ENCODE peak calls at places on chromosome 22, in eight cellular contexts. One of them, this sample, is unnamed.

GRCh38 chr22:40654522-40655167 is 18.1 kb upstream of the MRTFA start:
- DNase-seq in pancreas: peak
- DNase-seq in upper lobe of right lung: no peak
- DNase-seq in PC-3: peak
- DNase-seq in keratinocyte: no peak
- DNase-seq in AG04450: no peak
- DNase-seq in fibroblast of lung: peak
- DNase-seq in mesendoderm: peak
- DNase-seq in this sample: peak

GRCh38 chr22:40526960-40527359 is 109.6 kb downstream of the MRTFA start:
- DNase-seq in AG04450: no peak
- DNase-seq in fibroblast of lung: no peak
- DNase-seq in upper lobe of right lung: no peak
- DNase-seq in keratinocyte: no peak
- DNase-seq in mesendoderm: no peak
- DNase-seq in PC-3: peak
- DNase-seq in pancreas: no peak
- DNase-seq in this sample: no peak

GRCh38 chr22:30955153-30955552 is 13.4 kb downstream of the MORC2 start:
- DNase-seq in mesendoderm: no peak
- DNase-seq in pancreas: no peak
- DNase-seq in keratinocyte: no peak
- DNase-seq in fibroblast of lung: no peak
- DNase-seq in AG04450: no peak
- DNase-seq in upper lobe of right lung: no peak
- DNase-seq in PC-3: no peak
- DNase-seq in this sample: no peak

GRCh38 chr22:19823638-19824196 is 31.0 kb downstream of the GNB1L start:
- DNase-seq in fibroblast of lung: no peak
- DNase-seq in PC-3: no peak
- DNase-seq in pancreas: no peak
- DNase-seq in keratinocyte: no peak
- DNase-seq in mesendoderm: peak
- DNase-seq in AG04450: no peak
- DNase-seq in upper lobe of right lung: peak
- DNase-seq in this sample: no peak

GRCh38 chr22:44639891-44640617 is 62.0 kb upstream of the PRR5 start:
- DNase-seq in keratinocyte: no peak
- DNase-seq in fibroblast of lung: no peak
- DNase-seq in pancreas: no peak
- DNase-seq in upper lobe of right lung: peak
- DNase-seq in mesendoderm: no peak
- DNase-seq in AG04450: no peak
- DNase-seq in PC-3: no peak
- DNase-seq in this sample: no peak

GRCh38 chr22:37801946-37802309 is 5.8 kb upstream of the GCAT start:
- DNase-seq in pancreas: no peak
- DNase-seq in AG04450: no peak
- DNase-seq in fibroblast of lung: no peak
- DNase-seq in upper lobe of right lung: no peak
- DNase-seq in mesendoderm: no peak
- DNase-seq in keratinocyte: no peak
- DNase-seq in PC-3: no peak
- DNase-seq in this sample: no peak

GRCh38 chr22:38762607-38763006 is 6.8 kb upstream of the SUN2 start:
- DNase-seq in mesendoderm: no peak
- DNase-seq in AG04450: no peak
- DNase-seq in fibroblast of lung: no peak
- DNase-seq in upper lobe of right lung: no peak
- DNase-seq in keratinocyte: no peak
- DNase-seq in pancreas: no peak
- DNase-seq in PC-3: no peak
- DNase-seq in this sample: no peak

GRCh38 chr22:39240841-39241631 is 3.7 kb downstream of the PDGFB start:
- DNase-seq in upper lobe of right lung: no peak
- DNase-seq in pancreas: peak
- DNase-seq in keratinocyte: no peak
- DNase-seq in mesendoderm: peak
- DNase-seq in AG04450: no peak
- DNase-seq in fibroblast of lung: no peak
- DNase-seq in PC-3: peak
- DNase-seq in this sample: peak

GRCh38 chr22:19059481-19060278 is 62.5 kb downstream of the DGCR2 start:
- DNase-seq in keratinocyte: no peak
- DNase-seq in pancreas: no peak
- DNase-seq in AG04450: no peak
- DNase-seq in fibroblast of lung: no peak
- DNase-seq in mesendoderm: no peak
- DNase-seq in upper lobe of right lung: peak
- DNase-seq in PC-3: no peak
- DNase-seq in this sample: no peak

GRCh38 chr22:12601870-12602779 is 2925.9 kb upstream of the OR11H1 start:
- DNase-seq in upper lobe of right lung: peak
- DNase-seq in keratinocyte: no peak
- DNase-seq in fibroblast of lung: no peak
- DNase-seq in PC-3: no peak
- DNase-seq in mesendoderm: no peak
- DNase-seq in AG04450: no peak
- DNase-seq in pancreas: peak
- DNase-seq in this sample: no peak

GRCh38 chr22:43544282-43544673 is 132.5 kb downstream of the MPPED1 start:
- DNase-seq in fibroblast of lung: no peak
- DNase-seq in keratinocyte: no peak
- DNase-seq in AG04450: no peak
- DNase-seq in PC-3: no peak
- DNase-seq in mesendoderm: no peak
- DNase-seq in upper lobe of right lung: no peak
- DNase-seq in pancreas: no peak
- DNase-seq in this sample: no peak

DNA sequence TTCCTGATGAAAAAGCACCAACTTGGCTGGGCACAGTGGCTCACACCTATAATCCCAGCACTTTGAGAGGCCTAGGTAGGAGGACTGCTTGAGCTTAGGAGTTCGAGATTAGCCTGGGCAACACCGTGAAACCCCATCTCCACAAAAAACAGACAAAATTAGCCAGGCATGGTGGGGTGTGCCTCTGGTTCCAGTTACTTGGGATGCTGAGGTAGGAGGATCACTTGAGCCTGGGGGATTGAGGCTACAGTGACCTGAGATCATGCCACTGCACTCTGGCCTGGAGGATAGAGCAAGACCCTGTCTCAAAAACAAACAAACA is 3.0 kb downstream of the HPS4 start:
- DNase-seq in mesendoderm: no peak
- DNase-seq in PC-3: no peak
- DNase-seq in AG04450: no peak
- DNase-seq in keratinocyte: no peak
- DNase-seq in upper lobe of right lung: no peak
- DNase-seq in pancreas: no peak
- DNase-seq in fibroblast of lung: no peak
- DNase-seq in this sample: no peak
- H3K27ac ChIP-seq in mesendoderm: no peak
- H3K27ac ChIP-seq in PC-3: no peak
- H3K27ac ChIP-seq in AG04450: no peak
- H3K27ac ChIP-seq in keratinocyte: peak
- H3K27ac ChIP-seq in upper lobe of right lung: no peak
- H3K27ac ChIP-seq in pancreas: no peak
- H3K27ac ChIP-seq in fibroblast of lung: no peak
- H3K27ac ChIP-seq in this sample: no peak

DNA sequence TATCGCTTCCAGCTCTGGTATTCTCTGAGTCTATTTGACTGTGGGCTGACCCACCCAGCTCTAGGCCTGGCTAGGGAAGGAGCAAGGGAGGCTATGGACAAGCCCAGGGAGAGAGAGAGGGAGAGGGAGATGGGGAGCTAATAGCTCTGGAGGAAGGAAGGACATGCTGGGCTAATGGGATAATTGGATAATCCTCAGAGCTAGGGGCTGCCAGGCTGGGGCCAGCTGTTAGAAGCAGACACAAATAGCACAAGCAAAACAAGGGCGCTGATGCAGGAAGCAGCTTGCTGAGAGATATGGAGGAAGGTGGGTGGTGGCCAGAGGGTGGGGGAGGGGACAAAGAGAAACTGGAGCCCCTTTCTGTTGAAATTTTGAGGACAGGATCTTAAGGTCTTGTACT is 23.2 kb downstream of the ADORA2A start:
- DNase-seq in mesendoderm: peak
- DNase-seq in AG04450: no peak
- DNase-seq in upper lobe of right lung: no peak
- DNase-seq in keratinocyte: no peak
- DNase-seq in pancreas: no peak
- DNase-seq in PC-3: no peak
- DNase-seq in fibroblast of lung: no peak
- DNase-seq in this sample: no peak
- H3K27ac ChIP-seq in mesendoderm: peak
- H3K27ac ChIP-seq in AG04450: no peak
- H3K27ac ChIP-seq in upper lobe of right lung: no peak
- H3K27ac ChIP-seq in keratinocyte: no peak
- H3K27ac ChIP-seq in pancreas: no peak
- H3K27ac ChIP-seq in PC-3: no peak
- H3K27ac ChIP-seq in fibroblast of lung: no peak
- H3K27ac ChIP-seq in this sample: no peak

DNA sequence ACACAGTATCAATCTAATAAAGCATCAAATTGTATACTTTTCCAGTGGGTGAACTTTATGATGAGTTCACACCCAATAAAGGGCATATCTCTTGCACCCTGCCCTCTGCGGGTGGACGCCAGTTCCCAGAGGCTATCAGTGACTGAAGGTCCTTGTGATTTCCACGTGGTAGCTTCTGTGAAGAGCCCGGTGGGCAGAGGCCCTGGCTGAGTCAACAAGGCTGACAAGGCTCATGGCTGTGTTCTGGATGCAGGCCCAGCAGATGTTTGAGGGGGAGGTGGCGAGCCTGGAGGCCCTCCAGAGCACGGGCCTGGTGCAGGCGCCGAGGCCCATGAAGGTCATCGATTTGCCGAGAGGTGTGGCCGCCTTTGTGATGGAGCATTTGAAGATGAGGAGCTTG is 71.4 kb downstream of the PIWIL3 start:
- DNase-seq in upper lobe of right lung: no peak
- DNase-seq in fibroblast of lung: peak
- DNase-seq in keratinocyte: no peak
- DNase-seq in pancreas: peak
- DNase-seq in mesendoderm: no peak
- DNase-seq in PC-3: no peak
- DNase-seq in AG04450: peak
- DNase-seq in this sample: peak
- H3K27ac ChIP-seq in upper lobe of right lung: no peak
- H3K27ac ChIP-seq in fibroblast of lung: no peak
- H3K27ac ChIP-seq in keratinocyte: no peak
- H3K27ac ChIP-seq in pancreas: no peak
- H3K27ac ChIP-seq in mesendoderm: no peak
- H3K27ac ChIP-seq in PC-3: no peak
- H3K27ac ChIP-seq in AG04450: no peak
- H3K27ac ChIP-seq in this sample: no peak

DNA sequence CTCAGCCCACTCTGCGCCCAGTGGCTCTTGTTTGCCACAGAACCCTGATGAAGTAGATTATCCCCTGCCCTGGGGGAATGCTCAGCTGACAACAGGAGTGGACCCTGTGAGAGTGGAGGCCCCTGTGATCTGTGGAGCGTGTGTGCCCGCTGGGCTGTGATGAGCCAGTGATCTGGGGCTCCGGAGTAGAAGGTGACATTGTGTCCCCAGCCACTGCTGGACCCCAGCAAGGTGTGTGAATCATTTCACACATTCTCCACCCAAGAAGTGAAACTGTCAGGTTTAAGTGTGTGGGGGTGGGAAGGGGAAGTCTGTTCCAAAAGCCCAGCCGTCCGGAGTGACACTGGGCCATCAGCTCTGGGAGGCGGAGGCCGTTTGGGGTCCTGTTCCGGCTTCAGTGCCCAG is 33.1 kb upstream of the GRAMD4 start:
- DNase-seq in AG04450: no peak
- DNase-seq in fibroblast of lung: no peak
- DNase-seq in PC-3: no peak
- DNase-seq in upper lobe of right lung: no peak
- DNase-seq in pancreas: no peak
- DNase-seq in keratinocyte: no peak
- DNase-seq in mesendoderm: no peak
- DNase-seq in this sample: no peak
- H3K27ac ChIP-seq in AG04450: no peak
- H3K27ac ChIP-seq in fibroblast of lung: no peak
- H3K27ac ChIP-seq in PC-3: no peak
- H3K27ac ChIP-seq in upper lobe of right lung: no peak
- H3K27ac ChIP-seq in pancreas: no peak
- H3K27ac ChIP-seq in keratinocyte: no peak
- H3K27ac ChIP-seq in mesendoderm: no peak
- H3K27ac ChIP-seq in this sample: no peak

GRCh38 chr22:36405221-36405631 is 17.5 kb upstream of the MYH9 start:
- DNase-seq in fibroblast of lung: no peak
- DNase-seq in upper lobe of right lung: no peak
- DNase-seq in PC-3: no peak
- DNase-seq in AG04450: no peak
- DNase-seq in pancreas: no peak
- DNase-seq in keratinocyte: no peak
- DNase-seq in mesendoderm: no peak
- DNase-seq in this sample: no peak

GRCh38 chr22:36406139-36406538 is 18.4 kb upstream of the MYH9 start:
- DNase-seq in upper lobe of right lung: no peak
- DNase-seq in mesendoderm: no peak
- DNase-seq in keratinocyte: no peak
- DNase-seq in pancreas: no peak
- DNase-seq in PC-3: no peak
- DNase-seq in AG04450: no peak
- DNase-seq in fibroblast of lung: no peak
- DNase-seq in this sample: no peak

GRCh38 chr22:36404436-36404835 is 16.7 kb upstream of the MYH9 start:
- DNase-seq in PC-3: no peak
- DNase-seq in pancreas: no peak
- DNase-seq in mesendoderm: no peak
- DNase-seq in upper lobe of right lung: no peak
- DNase-seq in keratinocyte: no peak
- DNase-seq in AG04450: no peak
- DNase-seq in fibroblast of lung: no peak
- DNase-seq in this sample: no peak

GRCh38 chr22:36406721-36407120 is 19.0 kb upstream of the MYH9 start:
- DNase-seq in mesendoderm: no peak
- DNase-seq in keratinocyte: no peak
- DNase-seq in fibroblast of lung: no peak
- DNase-seq in pancreas: no peak
- DNase-seq in upper lobe of right lung: no peak
- DNase-seq in AG04450: no peak
- DNase-seq in PC-3: no peak
- DNase-seq in this sample: peak

GRCh38 chr22:36405671-36406070 is 17.9 kb upstream of the MYH9 start:
- DNase-seq in pancreas: no peak
- DNase-seq in fibroblast of lung: peak
- DNase-seq in mesendoderm: no peak
- DNase-seq in PC-3: peak
- DNase-seq in upper lobe of right lung: peak
- DNase-seq in keratinocyte: no peak
- DNase-seq in AG04450: no peak
- DNase-seq in this sample: no peak
- H3K27ac ChIP-seq in pancreas: no peak
- H3K27ac ChIP-seq in fibroblast of lung: no peak
- H3K27ac ChIP-seq in mesendoderm: no peak
- H3K27ac ChIP-seq in PC-3: no peak
- H3K27ac ChIP-seq in upper lobe of right lung: peak
- H3K27ac ChIP-seq in keratinocyte: no peak
- H3K27ac ChIP-seq in AG04450: no peak
- H3K27ac ChIP-seq in this sample: no peak

GRCh38 chr22:46878549-46878948 is 116.1 kb downstream of the TBC1D22A start:
- DNase-seq in pancreas: no peak
- DNase-seq in PC-3: no peak
- DNase-seq in AG04450: no peak
- DNase-seq in mesendoderm: peak
- DNase-seq in upper lobe of right lung: no peak
- DNase-seq in fibroblast of lung: no peak
- DNase-seq in keratinocyte: no peak
- DNase-seq in this sample: peak
- H3K27ac ChIP-seq in pancreas: no peak
- H3K27ac ChIP-seq in PC-3: no peak
- H3K27ac ChIP-seq in AG04450: no peak
- H3K27ac ChIP-seq in mesendoderm: no peak
- H3K27ac ChIP-seq in upper lobe of right lung: no peak
- H3K27ac ChIP-seq in fibroblast of lung: no peak
- H3K27ac ChIP-seq in keratinocyte: no peak
- H3K27ac ChIP-seq in this sample: no peak